ENCODE peak calls at places on chromosomes 4 and X, in six cellular contexts. Z, H, V, K, N and X are unnamed samples.

GRCh38 chrX:47514553-47515235 is 31.7 kb upstream of the ZNF41 start:
- DNase-seq in Z (no peak), H (no peak), V (peak; percentile 46), K (no peak), N (no peak), X (no peak)

GRCh38 chr4:155657985-155658384 is 8.7 kb upstream of the GUCY1A1 start:
- DNase-seq in Z (no peak), H (no peak), V (no peak), K (no peak), N (no peak), X (no peak)

GRCh38 chr4:168942985-168943384 is 67.1 kb downstream of the CBR4 start:
- DNase-seq in Z (no peak), H (no peak), V (no peak), K (no peak), N (no peak), X (no peak)

GRCh38 chrX:136214551-136214950 is 36.6 kb downstream of the MAP7D3 start:
- DNase-seq in Z (no peak), H (no peak), V (peak; percentile 75), K (no peak), N (no peak), X (no peak)

GRCh38 chrX:1925053-1925481 is 310.2 kb downstream of the ASMT start:
- DNase-seq in Z (no peak), H (no peak), V (no peak), K (no peak), N (no peak), X (no peak)

GRCh38 chrX:84363674-84364073 is 138.6 kb downstream of the HDX start:
- DNase-seq in Z (no peak), H (no peak), V (no peak), K (no peak), N (no peak), X (no peak)

GRCh38 chr4:119010909-119011606 is 122.4 kb downstream of the SYNPO2 start:
- DNase-seq in Z (no peak), H (peak; percentile 25), V (no peak), K (no peak), N (no peak), X (no peak)

GRCh38 chrX:127459784-127460183 is 592.4 kb downstream of the ACTRT1 start:
- DNase-seq in Z (no peak), H (no peak), V (no peak), K (no peak), N (no peak), X (no peak)

GRCh38 chr4:160233141-160233540 is 1130.3 kb downstream of the RAPGEF2 start:
- DNase-seq in Z (no peak), H (no peak), V (no peak), K (no peak), N (no peak), X (no peak)

GRCh38 chr4:156598138-156598681 is 373.4 kb downstream of the PDGFC start:
- DNase-seq in Z (no peak), H (no peak), V (peak; percentile 78), K (no peak), N (no peak), X (no peak)

GRCh38 chr4:14877246-14878220 is 124.7 kb upstream of the CPEB2 start:
- DNase-seq in Z (peak; percentile 56), H (no peak), V (no peak), K (peak; percentile 38), N (no peak), X (no peak)

GRCh38 chr4:74481891-74482609 is 37.1 kb downstream of the AREG start:
- DNase-seq in Z (no peak), H (no peak), V (no peak), K (no peak), N (no peak), X (no peak)

GRCh38 chr4:170589597-170590191 is 499.9 kb upstream of the AADAT start:
- DNase-seq in Z (no peak), H (no peak), V (no peak), K (no peak), N (no peak), X (peak; percentile 1)

GRCh38 chrX:25022499-25023325 is 6.9 kb upstream of the ARX start:
- DNase-seq in Z (no peak), H (no peak), V (no peak), K (no peak), N (no peak), X (no peak)

GRCh38 chrX:48697182-48697727 is 721 bp downstream of the SUV39H1 start:
- DNase-seq in Z (no peak), H (no peak), V (no peak), K (no peak), N (no peak), X (no peak)

GRCh38 chrX:48694776-48695523 is 1.6 kb upstream of the SUV39H1 start:
- DNase-seq in Z (no peak), H (no peak), V (no peak), K (no peak), N (no peak), X (no peak)

GRCh38 chrX:48695925-48696300 is 621 bp upstream of the SUV39H1 start:
- DNase-seq in Z (no peak), H (no peak), V (no peak), K (no peak), N (no peak), X (no peak)

GRCh38 chrX:48695524-48695875 is 1.0 kb upstream of the SUV39H1 start:
- DNase-seq in Z (no peak), H (no peak), V (peak; percentile 28), K (no peak), N (no peak), X (no peak)

GRCh38 chrX:48696301-48697181 is at the start of gene SUV39H1:
- DNase-seq in Z (peak; percentile 88), H (peak; percentile 96), V (peak; percentile 81), K (peak; percentile 83), N (peak; percentile 90), X (peak; percentile 88)
- TF ChIP-seq POLR2A in Z (no peak), H (peak; percentile 48), V (no peak), K (peak; percentile 50), N (peak; percentile 83), X (peak; percentile 44)

GRCh38 chr4:56316011-56316650 is 71.2 kb downstream of the AASDH start:
- DNase-seq in Z (no peak), H (no peak), V (no peak), K (no peak), N (no peak), X (no peak)
- TF ChIP-seq POLR2A in Z (no peak), H (no peak), V (no peak), K (no peak), N (no peak), X (no peak)

GRCh38 chrX:149938427-149939270 is at the start of gene EOLA2:
- DNase-seq in Z (peak; percentile 94), H (peak; percentile 99), V (peak; percentile 99), K (peak; percentile 96), N (peak; percentile 95), X (peak; percentile 43)
- TF ChIP-seq POLR2A in Z (no peak), H (no peak), V (no peak), K (peak; percentile 41), N (peak; percentile 55), X (no peak)

DNA sequence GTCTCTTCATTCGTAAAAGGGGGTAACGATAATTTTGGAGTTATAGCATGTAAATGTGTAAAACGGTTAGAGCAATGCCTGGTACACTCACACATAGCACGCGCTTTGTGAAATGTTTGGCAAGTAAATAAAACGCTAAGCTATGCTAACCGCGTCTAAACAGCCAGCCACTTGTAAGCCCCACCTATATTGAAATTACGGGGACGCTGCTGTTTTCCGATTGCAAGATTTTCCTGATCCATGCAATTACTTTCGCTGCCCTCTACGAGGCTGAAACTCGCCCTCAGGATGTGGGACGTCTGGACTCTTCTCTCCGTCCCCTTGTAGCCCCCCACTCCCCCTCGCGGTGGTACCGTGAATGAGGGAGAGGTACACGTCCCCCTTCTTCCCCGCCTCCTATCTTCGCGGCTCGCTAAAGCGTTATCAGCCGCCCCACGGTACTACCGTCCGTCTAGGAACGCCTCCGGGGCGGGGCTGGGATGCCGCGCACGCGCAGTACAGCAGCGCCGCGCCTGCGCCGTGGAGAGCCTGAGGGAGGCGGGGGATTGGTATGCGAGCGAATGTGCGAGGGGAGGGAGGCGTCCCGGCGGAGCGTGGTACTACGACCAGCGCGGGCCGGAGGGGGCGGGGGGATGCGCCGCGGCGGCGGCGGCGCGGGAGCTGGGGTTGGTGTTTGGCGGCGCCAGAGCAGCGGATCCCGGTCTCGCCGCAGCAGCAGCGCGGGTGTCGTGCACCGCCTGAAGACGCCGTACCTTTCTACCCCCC is at the start of gene STIM2:
- DNase-seq in Z (peak; percentile 97), H (peak; percentile 99), V (peak; percentile 96), K (peak; percentile 93), N (peak; percentile 98), X (peak; percentile 60)
- TF ChIP-seq POLR2A in Z (no peak), H (peak; percentile 6), V (peak; percentile 35), K (peak; percentile 45), N (peak; percentile 65), X (peak; percentile 81)

DNA sequence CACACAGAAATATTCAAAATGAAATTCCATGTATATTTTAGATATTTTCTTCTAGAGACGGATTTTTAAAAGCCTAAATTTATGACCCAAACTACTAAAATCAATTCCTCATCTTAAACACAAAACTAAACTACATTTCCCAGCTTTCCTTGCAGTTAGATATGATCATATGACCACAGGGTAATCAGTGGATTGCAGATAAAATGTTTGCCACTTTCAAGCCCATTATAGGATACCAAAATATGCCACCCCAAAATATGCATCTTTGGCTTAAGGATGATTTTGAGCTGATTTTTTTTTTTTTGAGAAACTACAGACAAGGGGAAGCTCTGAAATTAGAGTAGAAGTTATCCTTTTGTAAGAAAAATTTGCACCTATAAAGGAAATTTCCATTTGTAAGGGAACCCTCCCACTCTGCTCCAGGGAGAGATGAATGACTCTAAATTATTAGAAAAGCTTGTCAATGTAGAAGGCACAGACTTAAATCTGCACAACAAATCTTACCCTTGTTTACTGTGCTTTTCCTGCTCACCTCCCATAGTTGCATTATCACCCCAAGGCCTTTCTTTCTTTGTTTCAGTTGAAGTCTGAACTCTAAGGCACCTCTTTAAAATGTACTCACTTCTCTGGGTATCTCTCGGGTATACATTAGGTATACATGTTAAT is 503.0 kb downstream of the PDHA2 start:
- DNase-seq in Z (no peak), H (no peak), V (no peak), K (no peak), N (no peak), X (no peak)
- TF ChIP-seq POLR2A in Z (no peak), H (no peak), V (no peak), K (no peak), N (no peak), X (no peak)

DNA sequence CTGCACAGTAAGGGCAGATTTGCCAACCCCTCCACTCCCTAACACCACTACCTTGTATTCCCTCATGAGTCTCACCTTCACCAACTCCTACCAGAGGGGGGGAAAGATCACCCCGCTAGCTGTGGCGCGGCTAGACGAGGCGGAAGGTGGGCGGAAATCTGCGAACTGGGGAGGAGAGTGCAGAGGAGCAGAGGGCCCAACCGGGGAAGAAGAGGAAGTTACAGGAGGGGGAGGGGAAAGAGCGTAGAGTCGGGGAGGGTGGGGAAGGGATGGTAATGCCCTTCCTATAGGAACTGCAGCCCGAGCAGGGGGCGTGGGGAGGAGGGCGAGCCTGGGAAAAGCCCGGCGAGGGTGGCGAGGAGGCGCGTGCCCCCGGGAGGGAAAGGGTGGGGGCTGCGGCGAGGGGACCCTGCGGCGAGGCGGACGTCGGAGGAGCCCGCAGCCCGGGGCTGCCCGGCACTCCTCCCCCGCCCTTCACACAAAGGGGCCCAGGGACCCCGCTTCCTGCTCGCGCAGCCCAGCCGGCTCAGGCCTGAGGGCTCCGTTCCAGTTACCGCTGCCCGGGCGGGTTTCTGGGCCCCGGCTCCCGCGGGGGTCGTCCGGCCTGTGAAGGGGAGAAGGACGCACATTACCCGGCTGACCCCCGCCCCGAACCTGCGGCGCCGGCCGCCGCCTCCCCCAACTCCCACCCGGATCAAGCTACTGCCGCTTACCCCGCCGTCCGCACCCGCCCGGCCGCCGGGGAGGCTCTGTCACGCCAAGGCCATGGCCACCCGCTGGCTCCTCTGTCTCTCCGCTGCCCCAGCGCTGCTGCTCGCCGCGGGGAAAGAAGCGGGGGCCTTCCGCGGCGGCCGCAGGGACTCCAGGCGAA is 1.8 kb downstream of the RAP2C start:
- DNase-seq in Z (peak; percentile 61), H (peak; percentile 91), V (peak; percentile 75), K (peak; percentile 50), N (peak; percentile 64), X (peak; percentile 45)
- TF ChIP-seq POLR2A in Z (no peak), H (no peak), V (no peak), K (no peak), N (no peak), X (peak; percentile 61)